ENCODE peak calls at places on chromosomes 3 and 15, in eight cellular contexts. One of them, this sample, is unnamed.

GRCh38 chr3:101248786-101249185 is 71.6 kb downstream of the IMPG2 start:
- ATAC-seq in HCT116: no peak
- ATAC-seq in psoas muscle: no peak
- ATAC-seq in CD8-positive, alpha-beta T cell: no peak
- ATAC-seq in right lobe of liver: peak; percentile 67
- ATAC-seq in IMR-90: no peak
- ATAC-seq in heart right ventricle: no peak
- ATAC-seq in upper lobe of right lung: no peak
- ATAC-seq in this sample: no peak

GRCh38 chr15:60935130-60935529 is 294.0 kb downstream of the RORA start:
- ATAC-seq in heart right ventricle: peak; percentile 33
- ATAC-seq in CD8-positive, alpha-beta T cell: no peak
- ATAC-seq in psoas muscle: peak; percentile 65
- ATAC-seq in HCT116: no peak
- ATAC-seq in upper lobe of right lung: no peak
- ATAC-seq in right lobe of liver: no peak
- ATAC-seq in IMR-90: no peak
- ATAC-seq in this sample: peak; percentile 88

GRCh38 chr3:33167716-33168339 is 50.8 kb downstream of the SUSD5 start:
- ATAC-seq in upper lobe of right lung: no peak
- ATAC-seq in HCT116: no peak
- ATAC-seq in IMR-90: peak; percentile 90
- ATAC-seq in heart right ventricle: no peak
- ATAC-seq in right lobe of liver: no peak
- ATAC-seq in CD8-positive, alpha-beta T cell: no peak
- ATAC-seq in psoas muscle: no peak
- ATAC-seq in this sample: no peak

GRCh38 chr15:51756482-51756881 is 5.1 kb downstream of the TMOD2 start:
- ATAC-seq in IMR-90: no peak
- ATAC-seq in right lobe of liver: peak; percentile 45
- ATAC-seq in psoas muscle: no peak
- ATAC-seq in HCT116: no peak
- ATAC-seq in CD8-positive, alpha-beta T cell: no peak
- ATAC-seq in heart right ventricle: no peak
- ATAC-seq in upper lobe of right lung: peak; percentile 58
- ATAC-seq in this sample: no peak

GRCh38 chr3:185341616-185342457 is 21.1 kb upstream of the MAP3K13 start:
- ATAC-seq in psoas muscle: no peak
- ATAC-seq in right lobe of liver: peak; percentile 28
- ATAC-seq in upper lobe of right lung: peak; percentile 30
- ATAC-seq in HCT116: peak; percentile 25
- ATAC-seq in heart right ventricle: no peak
- ATAC-seq in CD8-positive, alpha-beta T cell: no peak
- ATAC-seq in IMR-90: no peak
- ATAC-seq in this sample: no peak

GRCh38 chr3:26920579-26920978 is 298.0 kb downstream of the LRRC3B start:
- ATAC-seq in HCT116: no peak
- ATAC-seq in IMR-90: no peak
- ATAC-seq in psoas muscle: no peak
- ATAC-seq in upper lobe of right lung: no peak
- ATAC-seq in heart right ventricle: no peak
- ATAC-seq in CD8-positive, alpha-beta T cell: no peak
- ATAC-seq in right lobe of liver: no peak
- ATAC-seq in this sample: no peak

GRCh38 chr3:52792413-52792812 is 2.2 kb upstream of the ITIH3 start:
- ATAC-seq in right lobe of liver: no peak
- ATAC-seq in CD8-positive, alpha-beta T cell: no peak
- ATAC-seq in HCT116: no peak
- ATAC-seq in IMR-90: no peak
- ATAC-seq in heart right ventricle: no peak
- ATAC-seq in psoas muscle: no peak
- ATAC-seq in upper lobe of right lung: no peak
- ATAC-seq in this sample: no peak

GRCh38 chr3:188507244-188507720 is 353.3 kb downstream of the LPP start:
- ATAC-seq in right lobe of liver: peak; percentile 70
- ATAC-seq in heart right ventricle: peak; percentile 70
- ATAC-seq in IMR-90: peak; percentile 82
- ATAC-seq in psoas muscle: no peak
- ATAC-seq in HCT116: no peak
- ATAC-seq in upper lobe of right lung: peak; percentile 91
- ATAC-seq in CD8-positive, alpha-beta T cell: no peak
- ATAC-seq in this sample: peak; percentile 39

GRCh38 chr3:7573330-7573729 is 712.4 kb downstream of the GRM7 start:
- ATAC-seq in right lobe of liver: no peak
- ATAC-seq in psoas muscle: no peak
- ATAC-seq in IMR-90: no peak
- ATAC-seq in HCT116: no peak
- ATAC-seq in CD8-positive, alpha-beta T cell: no peak
- ATAC-seq in heart right ventricle: peak; percentile 65
- ATAC-seq in upper lobe of right lung: no peak
- ATAC-seq in this sample: no peak

GRCh38 chr3:186951640-186952552 is 21.6 kb downstream of the ST6GAL1 start:
- ATAC-seq in upper lobe of right lung: no peak
- ATAC-seq in right lobe of liver: no peak
- ATAC-seq in HCT116: no peak
- ATAC-seq in IMR-90: no peak
- ATAC-seq in CD8-positive, alpha-beta T cell: no peak
- ATAC-seq in psoas muscle: no peak
- ATAC-seq in heart right ventricle: no peak
- ATAC-seq in this sample: no peak

GRCh38 chr3:177647876-177648275 is 450.6 kb upstream of the TBL1XR1 start:
- ATAC-seq in right lobe of liver: no peak
- ATAC-seq in IMR-90: no peak
- ATAC-seq in HCT116: no peak
- ATAC-seq in CD8-positive, alpha-beta T cell: peak; percentile 40
- ATAC-seq in psoas muscle: no peak
- ATAC-seq in upper lobe of right lung: no peak
- ATAC-seq in heart right ventricle: no peak
- ATAC-seq in this sample: no peak

GRCh38 chr3:39413691-39414420 is 7.3 kb downstream of the RPSA start:
- ATAC-seq in IMR-90: no peak
- ATAC-seq in HCT116: peak; percentile 6
- ATAC-seq in heart right ventricle: no peak
- ATAC-seq in right lobe of liver: no peak
- ATAC-seq in upper lobe of right lung: no peak
- ATAC-seq in psoas muscle: no peak
- ATAC-seq in CD8-positive, alpha-beta T cell: no peak
- ATAC-seq in this sample: no peak

GRCh38 chr3:52831500-52832301 is 1.2 kb upstream of the ITIH4 start:
- ATAC-seq in HCT116: peak; percentile 87
- ATAC-seq in upper lobe of right lung: peak; percentile 32
- ATAC-seq in right lobe of liver: peak; percentile 22
- ATAC-seq in psoas muscle: peak; percentile 73
- ATAC-seq in CD8-positive, alpha-beta T cell: no peak
- ATAC-seq in IMR-90: peak; percentile 59
- ATAC-seq in heart right ventricle: peak; percentile 8
- ATAC-seq in this sample: peak; percentile 46

GRCh38 chr15:93025625-93025982 is 63.4 kb downstream of the RGMA start:
- ATAC-seq in heart right ventricle: no peak
- ATAC-seq in CD8-positive, alpha-beta T cell: peak; percentile 29
- ATAC-seq in upper lobe of right lung: no peak
- ATAC-seq in right lobe of liver: no peak
- ATAC-seq in HCT116: no peak
- ATAC-seq in psoas muscle: no peak
- ATAC-seq in IMR-90: no peak
- ATAC-seq in this sample: no peak

GRCh38 chr15:88745696-88746095 is 57.5 kb upstream of the ACAN start:
- ATAC-seq in heart right ventricle: no peak
- ATAC-seq in CD8-positive, alpha-beta T cell: no peak
- ATAC-seq in IMR-90: peak; percentile 51
- ATAC-seq in HCT116: no peak
- ATAC-seq in right lobe of liver: no peak
- ATAC-seq in psoas muscle: no peak
- ATAC-seq in upper lobe of right lung: no peak
- ATAC-seq in this sample: no peak

GRCh38 chr3:133371181-133371580 is 28.7 kb upstream of the BFSP2 start:
- ATAC-seq in right lobe of liver: no peak
- ATAC-seq in CD8-positive, alpha-beta T cell: no peak
- ATAC-seq in IMR-90: no peak
- ATAC-seq in upper lobe of right lung: no peak
- ATAC-seq in psoas muscle: no peak
- ATAC-seq in HCT116: no peak
- ATAC-seq in heart right ventricle: no peak
- ATAC-seq in this sample: no peak

GRCh38 chr3:138578141-138578540 is 15.9 kb downstream of the CEP70 start:
- ATAC-seq in upper lobe of right lung: peak; percentile 51
- ATAC-seq in heart right ventricle: no peak
- ATAC-seq in HCT116: no peak
- ATAC-seq in CD8-positive, alpha-beta T cell: no peak
- ATAC-seq in right lobe of liver: no peak
- ATAC-seq in psoas muscle: no peak
- ATAC-seq in IMR-90: no peak
- ATAC-seq in this sample: no peak

GRCh38 chr3:159860269-159860668 is 128.4 kb upstream of the IL12A start:
- ATAC-seq in psoas muscle: no peak
- ATAC-seq in CD8-positive, alpha-beta T cell: no peak
- ATAC-seq in upper lobe of right lung: no peak
- ATAC-seq in IMR-90: no peak
- ATAC-seq in HCT116: no peak
- ATAC-seq in right lobe of liver: no peak
- ATAC-seq in heart right ventricle: no peak
- ATAC-seq in this sample: no peak

GRCh38 chr3:159860727-159861126 is 127.9 kb upstream of the IL12A start:
- ATAC-seq in IMR-90: no peak
- ATAC-seq in CD8-positive, alpha-beta T cell: no peak
- ATAC-seq in upper lobe of right lung: no peak
- ATAC-seq in psoas muscle: no peak
- ATAC-seq in HCT116: no peak
- ATAC-seq in heart right ventricle: peak; percentile 17
- ATAC-seq in right lobe of liver: no peak
- ATAC-seq in this sample: no peak

GRCh38 chr3:159859424-159859823 is 129.2 kb upstream of the IL12A start:
- ATAC-seq in CD8-positive, alpha-beta T cell: no peak
- ATAC-seq in heart right ventricle: no peak
- ATAC-seq in right lobe of liver: no peak
- ATAC-seq in HCT116: no peak
- ATAC-seq in IMR-90: no peak
- ATAC-seq in upper lobe of right lung: no peak
- ATAC-seq in psoas muscle: no peak
- ATAC-seq in this sample: no peak

GRCh38 chr3:159858650-159859049 is 130.0 kb upstream of the IL12A start:
- ATAC-seq in HCT116: no peak
- ATAC-seq in right lobe of liver: no peak
- ATAC-seq in heart right ventricle: no peak
- ATAC-seq in IMR-90: no peak
- ATAC-seq in CD8-positive, alpha-beta T cell: no peak
- ATAC-seq in psoas muscle: no peak
- ATAC-seq in upper lobe of right lung: no peak
- ATAC-seq in this sample: no peak

DNA sequence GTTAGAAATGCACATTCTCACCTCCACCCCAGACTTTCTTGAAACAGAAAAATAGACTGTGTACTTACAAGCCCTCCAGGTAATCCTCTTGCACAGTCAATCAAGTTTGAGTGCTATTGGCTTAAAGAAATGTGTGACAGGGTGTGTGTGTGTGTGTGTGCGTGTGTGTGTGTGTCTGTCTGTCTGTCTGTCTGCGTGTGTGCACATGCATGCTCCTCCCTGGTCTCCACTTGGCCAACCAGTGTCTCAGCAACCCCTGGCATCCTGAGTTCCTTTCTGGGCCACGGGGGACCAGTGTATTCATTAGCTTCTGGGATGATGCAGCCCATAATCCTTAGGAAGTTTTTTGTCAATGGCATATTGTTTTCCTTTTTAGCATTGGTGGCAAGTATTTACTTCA is 128.8 kb upstream of the IL12A start:
- ATAC-seq in IMR-90: no peak
- ATAC-seq in psoas muscle: no peak
- ATAC-seq in upper lobe of right lung: no peak
- ATAC-seq in CD8-positive, alpha-beta T cell: no peak
- ATAC-seq in heart right ventricle: no peak
- ATAC-seq in HCT116: no peak
- ATAC-seq in right lobe of liver: no peak
- ATAC-seq in this sample: no peak
- H3K4me1 ChIP-seq in IMR-90: peaks cover 29% of the 10 kb centered on the region
- H3K4me1 ChIP-seq in psoas muscle: peaks cover 80% of the 10 kb centered on the region
- H3K4me1 ChIP-seq in upper lobe of right lung: peaks cover 13% of the 10 kb centered on the region
- H3K4me1 ChIP-seq in CD8-positive, alpha-beta T cell: no peaks in the 10 kb centered on the region
- H3K4me1 ChIP-seq in heart right ventricle: peaks cover 97% of the 10 kb centered on the region
- H3K4me1 ChIP-seq in HCT116: peaks cover 7% of the 10 kb centered on the region
- H3K4me1 ChIP-seq in right lobe of liver: no peaks in the 10 kb centered on the region
- H3K4me1 ChIP-seq in this sample: peaks cover 100% of the 10 kb centered on the region

DNA sequence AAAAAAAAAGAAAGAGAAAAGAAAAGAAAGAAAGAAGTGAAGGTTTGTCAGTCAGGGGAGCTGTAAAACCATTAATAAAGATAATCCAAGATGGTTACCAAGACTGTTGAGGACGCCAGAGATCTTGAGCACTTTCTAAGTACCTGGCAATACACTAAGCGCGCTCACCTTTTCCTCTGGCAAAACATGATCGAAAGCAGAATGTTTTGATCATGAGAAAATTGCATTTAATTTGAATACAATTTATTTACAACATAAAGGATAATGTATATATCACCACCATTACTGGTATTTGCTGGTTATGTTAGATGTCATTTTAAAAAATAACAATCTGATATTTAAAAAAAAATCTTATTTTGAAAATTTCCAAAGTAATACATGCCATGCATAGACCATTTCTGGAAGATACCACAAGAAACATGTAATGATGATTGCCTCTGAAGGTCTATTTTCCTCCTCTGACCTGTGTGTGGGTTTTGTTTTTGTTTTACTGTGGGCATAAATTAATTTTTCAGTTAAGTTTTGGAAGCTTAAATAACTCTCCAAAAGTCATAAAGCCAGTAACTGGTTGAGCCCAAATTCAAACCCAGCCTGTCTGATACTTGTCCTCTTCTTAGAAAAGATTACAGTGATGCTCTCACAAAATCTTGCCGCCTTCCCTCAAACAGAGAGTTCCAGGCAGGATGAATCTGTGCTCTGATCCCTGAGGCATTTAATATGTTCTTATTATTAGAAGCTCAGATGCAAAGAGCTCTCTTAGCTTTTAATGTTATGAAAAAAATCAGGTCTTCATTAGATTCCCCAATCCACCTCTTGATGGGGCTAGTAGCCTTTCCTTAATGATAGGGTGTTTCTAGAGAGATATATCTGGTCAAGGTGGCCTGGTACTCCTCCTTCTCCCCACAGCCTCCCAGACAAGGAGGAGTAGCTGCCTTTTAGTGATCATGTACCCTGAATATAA is 2.0 kb downstream of the B2M start:
- ATAC-seq in upper lobe of right lung: no peak
- ATAC-seq in heart right ventricle: no peak
- ATAC-seq in IMR-90: no peak
- ATAC-seq in HCT116: peak; percentile 11
- ATAC-seq in right lobe of liver: no peak
- ATAC-seq in psoas muscle: no peak
- ATAC-seq in CD8-positive, alpha-beta T cell: no peak
- ATAC-seq in this sample: no peak
- H3K27ac ChIP-seq in upper lobe of right lung: peak overlapping the region; percentile 100
- H3K27ac ChIP-seq in heart right ventricle: peak overlapping the region; percentile 95
- H3K27ac ChIP-seq in IMR-90: no peak overlapping the region
- H3K27ac ChIP-seq in HCT116: peak overlapping the region; percentile 69
- H3K27ac ChIP-seq in right lobe of liver: peak overlapping the region; percentile 99
- H3K27ac ChIP-seq in psoas muscle: peak overlapping the region; percentile 95
- H3K27ac ChIP-seq in CD8-positive, alpha-beta T cell: peak overlapping the region; percentile 98
- H3K27ac ChIP-seq in this sample: peak overlapping the region; percentile 99

GRCh38 chr3:58665410-58665809 is 1.2 kb downstream of the FAM3D start:
- ATAC-seq in HCT116: no peak
- ATAC-seq in IMR-90: no peak
- ATAC-seq in CD8-positive, alpha-beta T cell: no peak
- ATAC-seq in psoas muscle: no peak
- ATAC-seq in upper lobe of right lung: no peak
- ATAC-seq in heart right ventricle: no peak
- ATAC-seq in right lobe of liver: no peak
- ATAC-seq in this sample: no peak
- H3K4me1 ChIP-seq in HCT116: no peaks in the 10 kb centered on the region
- H3K4me1 ChIP-seq in IMR-90: no peaks in the 10 kb centered on the region
- H3K4me1 ChIP-seq in CD8-positive, alpha-beta T cell: no peaks in the 10 kb centered on the region
- H3K4me1 ChIP-seq in psoas muscle: no peaks in the 10 kb centered on the region
- H3K4me1 ChIP-seq in upper lobe of right lung: peaks cover 4% of the 10 kb centered on the region
- H3K4me1 ChIP-seq in heart right ventricle: no peaks in the 10 kb centered on the region
- H3K4me1 ChIP-seq in right lobe of liver: no peaks in the 10 kb centered on the region
- H3K4me1 ChIP-seq in this sample: no peaks in the 10 kb centered on the region

GRCh38 chr3:57951106-57951882 is 56.9 kb upstream of the FLNB start:
- ATAC-seq in CD8-positive, alpha-beta T cell: no peak
- ATAC-seq in psoas muscle: peak; percentile 95
- ATAC-seq in IMR-90: peak; percentile 77
- ATAC-seq in upper lobe of right lung: peak; percentile 87
- ATAC-seq in HCT116: peak; percentile 71
- ATAC-seq in heart right ventricle: peak; percentile 94
- ATAC-seq in right lobe of liver: peak; percentile 84
- ATAC-seq in this sample: peak; percentile 84
- H3K27ac ChIP-seq in CD8-positive, alpha-beta T cell: no peak overlapping the region
- H3K27ac ChIP-seq in psoas muscle: peak overlapping the region; percentile 78
- H3K27ac ChIP-seq in IMR-90: peak overlapping the region; percentile 88
- H3K27ac ChIP-seq in upper lobe of right lung: peak overlapping the region; percentile 65
- H3K27ac ChIP-seq in HCT116: peak overlapping the region; percentile 48
- H3K27ac ChIP-seq in heart right ventricle: peak overlapping the region; percentile 79
- H3K27ac ChIP-seq in right lobe of liver: peak overlapping the region; percentile 67
- H3K27ac ChIP-seq in this sample: peak overlapping the region; percentile 90